ENCODE peak calls at places on chromosomes 4 and X, in four cellular contexts. E is pancreas, J is MM.1S, D is lung. M is an unnamed sample.

GRCh38 chr4:5191831-5192230 is 140.6 kb downstream of the STK32B start:
- DNase-seq in E (no peak), J (no peak), D (no peak), M (no peak)

GRCh38 chr4:40337523-40337922 is 2.4 kb downstream of the CHRNA9 start:
- DNase-seq in E (no peak), J (no peak), D (no peak), M (no peak)

GRCh38 chr4:41143721-41144379 is 70.5 kb downstream of the APBB2 start:
- DNase-seq in D (no peak), J (no peak), E (no peak), M (peak; percentile 83)

GRCh38 chrX:153499876-153500275 is 5.1 kb downstream of the BGN start:
- DNase-seq in J (no peak), D (no peak), E (no peak), M (peak; percentile 45)

GRCh38 chr4:2733001-2733843 is 22.9 kb downstream of the TNIP2 start:
- DNase-seq in J (no peak), D (no peak), E (peak; percentile 42), M (no peak)

GRCh38 chr4:90099795-90100194 is 27.4 kb upstream of the CCSER1 start:
- DNase-seq in D (no peak), E (no peak), J (no peak), M (no peak)

GRCh38 chrX:41457618-41458192 is 10.6 kb downstream of the NYX start:
- DNase-seq in J (peak; percentile 71), E (no peak), D (no peak), M (no peak)

GRCh38 chrX:47585273-47585672 is 3.0 kb downstream of the TIMP1 start:
- DNase-seq in D (no peak), J (no peak), E (no peak), M (no peak)

GRCh38 chr4:14743601-14744000 is 258.7 kb upstream of the CPEB2 start:
- DNase-seq in E (no peak), J (no peak), D (no peak), M (peak; percentile 4)

GRCh38 chr4:151990201-151990600 is 229.4 kb upstream of the GATB start:
- DNase-seq in J (no peak), E (no peak), D (no peak), M (peak; percentile 68)

GRCh38 chrX:139905041-139905440 is 27.8 kb downstream of the ATP11C start:
- DNase-seq in D (no peak), E (no peak), J (no peak), M (no peak)

GRCh38 chr4:186702297-186702696 is 21.4 kb downstream of the FAT1 start:
- DNase-seq in J (no peak), E (no peak), D (no peak), M (no peak)

GRCh38 chr4:129344058-129344457 is 248.1 kb downstream of the C4orf33 start:
- DNase-seq in J (peak; percentile 60), E (no peak), D (no peak), M (peak; percentile 6)

GRCh38 chr4:80008971-80009370 is 64.1 kb downstream of the ANTXR2 start:
- DNase-seq in J (no peak), E (no peak), D (no peak), M (no peak)

GRCh38 chrX:106168107-106168506 is at the start of gene PWWP3B:
- DNase-seq in J (no peak), D (no peak), E (peak; percentile 70), M (no peak)

GRCh38 chrX:331772-332495 is 13.3 kb upstream of the GTPBP6 start:
- DNase-seq in E (peak; percentile 63), D (no peak), J (no peak), M (no peak)

GRCh38 chr4:150176559-150176958 is 98.3 kb downstream of the DCLK2 start:
- DNase-seq in J (no peak), E (no peak), D (no peak), M (peak; percentile 96)

GRCh38 chr4:6987566-6987920 is 55.6 kb upstream of the TADA2B start:
- DNase-seq in E (no peak), J (peak; percentile 39), D (no peak), M (peak; percentile 39)

GRCh38 chr4:26475716-26476115 is 14.6 kb downstream of the CCKAR start:
- DNase-seq in E (no peak), D (no peak), J (no peak), M (no peak)

GRCh38 chrX:148698221-148698620 is 197.8 kb downstream of the AFF2 start:
- DNase-seq in E (no peak), J (no peak), D (no peak), M (no peak)

GRCh38 chr4:8468746-8469535 is 28.4 kb downstream of the TRMT44 start:
- DNase-seq in D (peak; percentile 73), J (peak; percentile 42), E (peak; percentile 84), M (peak; percentile 56)

GRCh38 chr4:99886146-99886545 is 8.1 kb downstream of the LAMTOR3 start:
- DNase-seq in D (no peak), E (no peak), J (no peak), M (no peak)

GRCh38 chr4:11650801-11651596 is 222.3 kb upstream of the HS3ST1 start:
- DNase-seq in D (no peak), J (no peak), E (no peak), M (no peak)

GRCh38 chr4:68954126-68954525 is 2.5 kb upstream of the UGT2A3 start:
- DNase-seq in D (no peak), E (no peak), J (no peak), M (no peak)

GRCh38 chr4:181528570-181529184 is 714.5 kb upstream of the TENM3 start:
- DNase-seq in J (peak; percentile 35), D (peak; percentile 70), E (peak; percentile 53), M (peak; percentile 66)

GRCh38 chr4:120801171-120801758 is 121.3 kb downstream of the PRDM5 start:
- DNase-seq in J (no peak), D (no peak), E (no peak), M (peak; percentile 70)

GRCh38 chr4:109745830-109746229 is 16.0 kb upstream of the PLA2G12A start:
- DNase-seq in J (no peak), E (no peak), D (no peak), M (no peak)

GRCh38 chr4:150280081-150280950 is 202.1 kb downstream of the DCLK2 start:
- DNase-seq in D (no peak), J (no peak), E (no peak), M (peak; percentile 88)

GRCh38 chrX:109840585-109840984 is 107.5 kb upstream of the ACSL4 start:
- DNase-seq in J (no peak), D (peak; percentile 38), E (no peak), M (peak; percentile 92)

GRCh38 chr4:19807505-19807904 is 444.2 kb upstream of the SLIT2 start:
- DNase-seq in J (no peak), E (no peak), D (no peak), M (peak; percentile 94)

GRCh38 chrX:63664741-63665140 is 120.3 kb downstream of the ARHGEF9 start:
- DNase-seq in E (no peak), D (no peak), J (no peak), M (no peak)

GRCh38 chrX:103367502-103367901 is 8.8 kb upstream of the BEX3 start:
- DNase-seq in D (no peak), J (no peak), E (no peak), M (peak; percentile 31)

GRCh38 chr4:130210871-130211270 is 1114.9 kb downstream of the C4orf33 start:
- DNase-seq in J (no peak), D (no peak), E (no peak), M (peak; percentile 57)

GRCh38 chr4:36043241-36043640 is 201.1 kb downstream of the ARAP2 start:
- DNase-seq in E (no peak), D (no peak), J (no peak), M (no peak)

GRCh38 chr4:75530556-75531322 is 16.5 kb downstream of the THAP6 start:
- DNase-seq in E (no peak), J (no peak), D (no peak), M (no peak)

GRCh38 chrX:40152706-40153334 is 55.1 kb upstream of the BCOR start:
- DNase-seq in J (no peak), E (peak; percentile 90), D (no peak), M (no peak)
- H3K4me3 ChIP-seq in J (peak overlapping the region; percentile 60), E (peak overlapping the region; percentile 10), D (peak overlapping the region; percentile 7), M (peak overlapping the region; percentile 37)

DNA sequence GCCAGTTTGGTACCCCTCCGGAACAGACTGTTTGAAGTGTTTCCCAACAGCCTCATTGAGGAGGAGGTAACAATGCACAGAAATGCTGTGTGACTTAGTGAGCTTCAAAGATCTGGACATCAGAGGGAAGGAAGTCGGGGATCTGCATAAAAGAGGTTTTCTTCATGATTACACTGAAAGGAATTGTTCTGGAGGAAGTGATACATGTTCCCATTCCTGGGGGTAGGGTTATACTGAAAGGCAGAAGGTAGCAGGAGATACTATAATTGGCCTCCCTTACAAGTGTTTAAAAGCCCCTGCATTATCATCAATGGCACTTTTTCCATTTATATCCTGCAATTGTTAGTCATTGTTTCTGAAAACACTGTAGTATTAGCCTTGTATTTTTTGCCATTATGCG is 94.0 kb upstream of the DKK2 start:
- DNase-seq in J (no peak), D (no peak), E (no peak), M (no peak)
- H3K4me3 ChIP-seq in J (no peak overlapping the region), D (no peak overlapping the region), E (no peak overlapping the region), M (no peak overlapping the region)

GRCh38 chr4:101019313-101019712 is 328.0 kb downstream of the PPP3CA start:
- DNase-seq in E (no peak), D (no peak), J (no peak), M (no peak)
- H3K4me3 ChIP-seq in E (no peak overlapping the region), D (no peak overlapping the region), J (no peak overlapping the region), M (no peak overlapping the region)

DNA sequence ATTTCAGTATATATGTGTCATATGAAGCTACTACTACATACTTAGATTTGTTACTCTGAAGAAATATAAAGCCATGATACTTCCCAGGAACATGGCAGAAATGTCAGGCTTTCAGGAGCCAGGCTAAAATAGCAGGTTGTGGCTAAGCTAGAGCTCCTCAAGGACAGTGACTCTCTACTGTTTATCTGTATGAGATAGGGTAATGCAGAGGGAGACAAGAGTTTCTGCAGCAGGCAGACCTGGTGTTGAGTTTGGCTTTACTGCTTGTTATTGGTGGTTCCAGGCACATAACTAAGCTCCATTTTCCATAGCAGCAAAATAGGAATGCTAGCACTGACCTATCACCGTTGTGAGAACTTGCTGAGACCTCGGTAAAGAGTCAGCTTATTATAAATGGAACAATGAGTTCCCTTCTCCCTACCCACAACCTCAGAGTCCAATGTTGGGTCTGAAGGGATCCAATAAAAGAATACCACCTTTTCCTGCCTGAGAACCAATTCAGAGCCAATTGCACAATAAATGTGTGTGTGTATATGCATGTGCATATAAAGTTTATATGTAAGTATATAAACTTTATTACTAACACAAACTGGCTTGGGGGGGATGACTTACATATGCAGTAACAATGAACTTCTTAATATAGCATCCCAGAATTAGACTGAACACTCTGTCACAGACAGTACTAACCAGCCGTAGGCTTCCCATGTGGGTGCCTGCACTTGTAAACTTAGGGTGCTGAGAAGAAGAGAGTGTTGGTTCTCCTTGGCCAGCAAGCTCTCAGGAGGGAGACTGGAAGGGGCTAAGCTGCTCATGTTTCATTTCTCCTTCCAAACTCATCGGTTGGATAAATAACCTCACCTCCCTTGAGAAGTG is 51.9 kb upstream of the PAQR3 start:
- DNase-seq in J (no peak), D (no peak), E (no peak), M (no peak)
- H3K4me3 ChIP-seq in J (no peak overlapping the region), D (no peak overlapping the region), E (no peak overlapping the region), M (no peak overlapping the region)

M was measured in AG10803.